ENCODE peak calls at places on chromosomes 3 and 15, in eight cellular contexts. Y is fibroblast of mammary gland, W is globus pallidus, M is M059J, C is SK-N-SH, R is ELR, I is KBM-7, H is T follicular helper cell. X is an unnamed sample.

GRCh38 chr15:101637549-101638318 is 14.4 kb downstream of the TM2D3 start:
- DNase-seq in Y (no peak), W (no peak), M (peak; percentile 66), C (no peak), R (peak; percentile 66), I (no peak), H (no peak), X (peak; percentile 75)

GRCh38 chr3:10918011-10918410 is 74.5 kb upstream of the SLC6A1 start:
- DNase-seq in Y (no peak), W (no peak), M (no peak), C (no peak), R (no peak), I (no peak), H (no peak), X (no peak)

GRCh38 chr3:183822631-183823030 is 2.7 kb downstream of the MAP6D1 start:
- DNase-seq in Y (no peak), W (peak; percentile 85), M (no peak), C (no peak), R (no peak), I (no peak), H (no peak), X (no peak)

GRCh38 chr15:93144477-93145270 is 55.7 kb upstream of the RGMA start:
- DNase-seq in Y (no peak), W (peak; percentile 49), M (no peak), C (no peak), R (no peak), I (no peak), H (no peak), X (no peak)

GRCh38 chr3:101829066-101829830 is 20.1 kb upstream of the NFKBIZ start:
- DNase-seq in Y (peak; percentile 90), W (no peak), M (peak; percentile 60), C (no peak), R (peak; percentile 64), I (no peak), H (peak; percentile 20), X (peak; percentile 74)

GRCh38 chr3:2861120-2861519 is 249.1 kb downstream of the IL5RA start:
- DNase-seq in Y (no peak), W (no peak), M (no peak), C (no peak), R (no peak), I (no peak), H (no peak), X (no peak)

GRCh38 chr3:190048831-190049541 is 71.7 kb downstream of the P3H2 start:
- DNase-seq in Y (peak; percentile 86), W (no peak), M (peak; percentile 83), C (peak; percentile 17), R (peak; percentile 82), I (no peak), H (no peak), X (peak; percentile 87)

GRCh38 chr3:9015250-9015649 is 52.0 kb upstream of the RAD18 start:
- DNase-seq in Y (no peak), W (no peak), M (no peak), C (no peak), R (no peak), I (no peak), H (no peak), X (no peak)

GRCh38 chr15:34865531-34865930 is 70.2 kb upstream of the ACTC1 start:
- DNase-seq in Y (no peak), W (no peak), M (no peak), C (no peak), R (no peak), I (no peak), H (no peak), X (no peak)

GRCh38 chr3:107421170-107421792 is 44.0 kb downstream of the CCDC54 start:
- DNase-seq in Y (peak; percentile 79), W (peak; percentile 91), M (peak; percentile 88), C (peak; percentile 50), R (peak; percentile 82), I (peak; percentile 74), H (no peak), X (peak; percentile 79)

GRCh38 chr3:141460097-141460704 is 26.6 kb upstream of the RASA2 start:
- DNase-seq in Y (peak; percentile 89), W (peak; percentile 80), M (peak; percentile 87), C (peak; percentile 84), R (peak; percentile 89), I (peak; percentile 86), H (peak; percentile 84), X (peak; percentile 82)

GRCh38 chr3:112378989-112379692 is 46.2 kb downstream of the CD200 start:
- DNase-seq in Y (peak; percentile 94), W (no peak), M (peak; percentile 61), C (no peak), R (peak; percentile 31), I (peak; percentile 70), H (no peak), X (peak; percentile 99)

GRCh38 chr15:38563723-38564519 is 693 bp downstream of the RASGRP1 start:
- DNase-seq in Y (peak; percentile 21), W (peak; percentile 53), M (peak; percentile 41), C (peak; percentile 85), R (peak; percentile 52), I (peak; percentile 78), H (peak; percentile 72), X (peak; percentile 62)

GRCh38 chr3:131630117-131630516 is 127.3 kb upstream of the MRPL3 start:
- DNase-seq in Y (peak; percentile 11), W (no peak), M (no peak), C (no peak), R (no peak), I (peak; percentile 25), H (no peak), X (no peak)

GRCh38 chr15:50506121-50506520 is 40.3 kb downstream of the USP50 start:
- DNase-seq in Y (no peak), W (no peak), M (no peak), C (no peak), R (no peak), I (no peak), H (no peak), X (peak; percentile 31)

GRCh38 chr3:152272771-152273242 is 4.1 kb downstream of the MBNL1 start:
- DNase-seq in Y (peak; percentile 81), W (no peak), M (peak; percentile 66), C (no peak), R (peak; percentile 89), I (no peak), H (no peak), X (peak; percentile 93)

GRCh38 chr3:143163562-143163961 is 44.0 kb downstream of the CHST2 start:
- DNase-seq in Y (no peak), W (no peak), M (no peak), C (peak; percentile 26), R (no peak), I (no peak), H (no peak), X (no peak)

GRCh38 chr3:23726811-23727548 is 78.8 kb upstream of the UBE2E1 start:
- DNase-seq in Y (no peak), W (no peak), M (no peak), C (no peak), R (no peak), I (peak; percentile 79), H (no peak), X (no peak)

GRCh38 chr3:128764863-128765262 is 38.9 kb downstream of the RAB7A start:
- DNase-seq in Y (no peak), W (no peak), M (no peak), C (no peak), R (no peak), I (no peak), H (no peak), X (no peak)

GRCh38 chr3:32937331-32937730 is 14.1 kb upstream of the CCR4 start:
- DNase-seq in Y (no peak), W (no peak), M (no peak), C (no peak), R (no peak), I (no peak), H (no peak), X (no peak)

GRCh38 chr3:114545196-114545595 is 251.4 kb downstream of the TIGIT start:
- DNase-seq in Y (no peak), W (no peak), M (no peak), C (no peak), R (no peak), I (no peak), H (no peak), X (no peak)

GRCh38 chr3:167859610-167860009 is 124.1 kb downstream of the SERPINI1 start:
- DNase-seq in Y (no peak), W (no peak), M (no peak), C (no peak), R (no peak), I (no peak), H (no peak), X (no peak)

GRCh38 chr15:98842192-98842972 is 165.2 kb downstream of the PGPEP1L start:
- DNase-seq in Y (no peak), W (no peak), M (peak; percentile 17), C (no peak), R (no peak), I (no peak), H (no peak), X (no peak)

GRCh38 chr3:156317457-156317856 is 197.1 kb downstream of the KCNAB1 start:
- DNase-seq in Y (peak; percentile 80), W (no peak), M (peak; percentile 90), C (no peak), R (peak; percentile 90), I (no peak), H (no peak), X (peak; percentile 47)

GRCh38 chr3:137988982-137989381 is 21.0 kb upstream of the CLDN18 start:
- DNase-seq in Y (no peak), W (no peak), M (no peak), C (no peak), R (no peak), I (no peak), H (no peak), X (no peak)

GRCh38 chr3:154059798-154060197 is 61.4 kb upstream of the ARHGEF26 start:
- DNase-seq in Y (no peak), W (no peak), M (no peak), C (no peak), R (no peak), I (no peak), H (no peak), X (no peak)

GRCh38 chr3:194496217-194496881 is 9.5 kb upstream of the ATP13A3 start:
- DNase-seq in Y (no peak), W (no peak), M (peak; percentile 72), C (no peak), R (no peak), I (peak; percentile 21), H (no peak), X (no peak)

X was measured in iris pigment epithelial cell.